ENCODE peak calls at places on chromosomes 3 and 15, in ten cellular contexts. Y is GM23338, G is ascending aorta, B is body of pancreas, H is psoas muscle, E is OCI-LY7, I is brain microvascular endothelial cell, V is cardiac muscle cell, Z is transverse colon, A is fibroblast of lung. O is an unnamed sample.

GRCh38 chr3:87320748-87321634 is 44.6 kb upstream of the POU1F1 start:
- DNase-seq in I (no peak), B (no peak), V (no peak), H (no peak), A (no peak), G (no peak), Z (no peak), Y (no peak), E (no peak), O (no peak)

GRCh38 chr3:50321844-50322385 is 630 bp downstream of the HYAL2 start:
- DNase-seq in I (no peak), G (no peak), B (no peak), V (no peak), Z (no peak), Y (no peak), E (no peak), A (no peak), H (no peak), O (no peak)

GRCh38 chr15:82918607-82919230 is 33.8 kb downstream of the HOMER2 start:
- DNase-seq in H (no peak), B (no peak), V (no peak), E (no peak), A (no peak), G (peak), Y (no peak), I (no peak), Z (no peak), O (no peak)

GRCh38 chr3:42369304-42369703 is 41.1 kb downstream of the LYZL4 start:
- DNase-seq in B (peak), E (no peak), Z (peak), H (no peak), Y (peak), I (peak), V (no peak), G (peak), A (no peak), O (no peak)

GRCh38 chr15:55917881-55918296 is 75.5 kb downstream of the NEDD4 start:
- DNase-seq in B (peak), Z (peak), G (no peak), Y (peak), H (no peak), V (peak), E (peak), I (peak), A (peak), O (peak)

GRCh38 chr15:60009124-60009523 is 5.0 kb downstream of the FOXB1 start:
- DNase-seq in V (no peak), Z (no peak), G (no peak), Y (peak), H (no peak), E (no peak), B (no peak), I (no peak), A (no peak), O (no peak)

GRCh38 chr3:28745436-28745835 is 396.8 kb upstream of the AZI2 start:
- DNase-seq in H (no peak), Y (no peak), G (no peak), V (peak), B (no peak), I (no peak), E (no peak), Z (no peak), A (peak), O (no peak)

GRCh38 chr3:56314842-56315241 is 153.4 kb downstream of the ERC2 start:
- DNase-seq in V (peak), B (no peak), Y (peak), H (no peak), G (no peak), Z (no peak), I (peak), E (no peak), A (peak), O (no peak)

GRCh38 chr3:143850877-143851276 is 2.6 kb upstream of the SLC9A9 start:
- DNase-seq in Z (no peak), G (no peak), Y (no peak), H (no peak), B (no peak), I (no peak), V (peak), A (peak), E (no peak), O (no peak)

GRCh38 chr3:73056365-73057150 is 4.9 kb upstream of the EBLN2 start:
- DNase-seq in B (no peak), V (peak), H (no peak), E (peak), Y (peak), I (no peak), G (no peak), A (no peak), Z (no peak), O (no peak)

GRCh38 chr3:3705090-3705775 is 94.0 kb upstream of the LRRN1 start:
- DNase-seq in Z (no peak), H (no peak), B (no peak), A (peak), E (no peak), V (no peak), G (no peak), Y (peak), I (no peak), O (no peak)

DNA sequence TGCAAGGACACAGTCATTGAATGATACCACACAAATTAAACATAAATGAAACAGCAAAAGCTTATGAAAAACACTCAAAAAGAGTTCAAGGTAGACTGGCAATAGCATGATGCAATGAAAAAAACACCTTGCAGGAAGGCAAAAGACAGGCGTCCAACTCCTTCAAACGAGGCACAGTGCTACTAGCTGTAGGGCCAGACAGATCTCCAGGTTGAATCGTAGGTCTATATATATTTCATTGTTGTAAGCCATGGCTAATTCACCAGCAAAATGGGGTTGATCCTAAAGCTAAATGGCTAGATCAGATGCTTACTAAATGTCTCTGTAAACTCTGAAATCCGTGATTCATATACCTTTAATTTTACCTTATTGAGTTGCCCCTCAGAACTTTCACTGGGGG is 94.2 kb downstream of the THRB start:
- DNase-seq in Z (no peak), A (no peak), G (no peak), H (no peak), Y (no peak), E (no peak), V (no peak), I (no peak), B (no peak), O (no peak)
- H3K27ac ChIP-seq in Z (peak), A (no peak), G (peak), H (peak), Y (no peak), E (no peak), V (no peak), I (no peak), B (peak), O (no peak)

DNA sequence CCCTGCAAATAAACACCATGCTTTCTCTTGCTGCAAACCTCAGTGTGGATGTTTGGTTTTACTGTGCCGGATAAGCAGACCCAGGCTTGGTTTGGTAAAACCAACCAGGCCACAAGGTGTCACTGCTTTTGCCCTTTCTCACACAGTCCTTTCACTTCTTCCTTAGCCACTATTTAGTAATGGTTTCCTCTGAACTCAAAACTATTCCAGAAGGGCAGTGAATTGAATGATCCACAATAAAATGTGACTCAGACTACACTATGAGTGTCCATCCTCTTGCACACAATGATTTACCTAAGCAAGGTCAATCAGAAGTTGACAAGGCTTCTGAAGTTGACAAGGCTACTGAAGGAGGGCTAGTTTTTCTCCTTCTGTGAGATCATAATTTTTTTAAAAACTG is 552.4 kb upstream of the CCDC54 start:
- DNase-seq in V (peak), G (no peak), Z (no peak), E (peak), A (peak), B (peak), I (peak), H (no peak), Y (peak), O (no peak)
- TF ChIP-seq CTCF in V (peak), G (no peak), Z (no peak), E (peak), A (peak), B (peak), I (peak), H (peak), Y (peak), O (peak)

GRCh38 chr3:182979103-182979697 is 1.1 kb downstream of the DCUN1D1 start:
- DNase-seq in Y (no peak), V (peak), E (peak), G (no peak), A (no peak), H (no peak), I (no peak), B (no peak), Z (no peak), O (no peak)

GRCh38 chr3:182980204-182981037 is at the start of gene DCUN1D1:
- DNase-seq in A (peak), E (peak), V (peak), I (peak), H (peak), G (peak), Y (peak), B (peak), Z (peak), O (peak)

GRCh38 chr3:182981038-182981380 is 671 bp upstream of the DCUN1D1 start:
- DNase-seq in Z (no peak), I (no peak), A (no peak), H (peak), B (peak), V (no peak), G (no peak), Y (no peak), E (no peak), O (no peak)

GRCh38 chr3:182979719-182980191 is 583 bp downstream of the DCUN1D1 start:
- DNase-seq in E (peak), B (peak), G (no peak), Y (peak), V (peak), A (peak), H (no peak), I (no peak), Z (peak), O (peak)

GRCh38 chr3:182978387-182978786 is 2.0 kb downstream of the DCUN1D1 start:
- DNase-seq in V (no peak), Z (no peak), I (no peak), A (no peak), G (no peak), H (no peak), E (no peak), Y (no peak), B (no peak), O (no peak)
- H3K4me3 ChIP-seq in V (peak), Z (no peak), I (no peak), A (no peak), G (peak), H (peak), E (peak), Y (peak), B (no peak), O (no peak)

GRCh38 chr3:186532641-186533072 is 11.5 kb downstream of the CRYGS start:
- DNase-seq in A (no peak), G (no peak), H (no peak), Z (no peak), Y (no peak), V (no peak), E (peak), I (no peak), B (no peak), O (no peak)
- H3K27ac ChIP-seq in A (no peak), G (no peak), H (no peak), Z (no peak), Y (no peak), V (no peak), E (peak), I (no peak), B (peak), O (no peak)

DNA sequence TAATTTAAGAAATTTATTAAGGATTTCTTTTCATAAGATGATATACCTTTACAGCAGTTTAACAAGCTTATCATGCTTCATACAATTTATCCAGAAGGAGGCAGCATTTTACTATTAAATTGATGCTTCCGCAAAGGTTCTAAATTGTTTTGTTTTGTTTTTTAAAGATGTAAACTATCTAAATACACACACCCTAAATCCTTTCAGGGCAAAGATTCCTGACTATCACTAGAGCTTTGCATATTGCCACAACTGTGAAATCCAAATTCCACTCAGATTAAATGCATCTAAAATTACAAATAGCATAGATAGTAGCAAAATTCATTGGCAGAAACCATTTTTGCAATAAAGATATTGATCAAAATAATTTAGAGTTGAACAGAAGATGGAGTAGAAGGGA is 44.5 kb upstream of the CCNL1 start:
- DNase-seq in Y (peak), I (no peak), H (no peak), A (peak), G (no peak), B (no peak), V (peak), E (no peak), Z (no peak), O (no peak)
- TF ChIP-seq CTCF in Y (peak), I (peak), H (peak), A (peak), G (no peak), B (peak), V (peak), E (peak), Z (peak), O (no peak)

GRCh38 chr15:90553248-90553745 is 23.6 kb downstream of the CRTC3 start:
- DNase-seq in H (no peak), Z (no peak), G (peak), Y (no peak), E (no peak), A (peak), V (peak), I (peak), B (no peak), O (no peak)
- H3K4me3 ChIP-seq in H (peak), Z (no peak), G (peak), Y (no peak), E (no peak), A (no peak), V (no peak), I (no peak), B (no peak), O (no peak)

DNA sequence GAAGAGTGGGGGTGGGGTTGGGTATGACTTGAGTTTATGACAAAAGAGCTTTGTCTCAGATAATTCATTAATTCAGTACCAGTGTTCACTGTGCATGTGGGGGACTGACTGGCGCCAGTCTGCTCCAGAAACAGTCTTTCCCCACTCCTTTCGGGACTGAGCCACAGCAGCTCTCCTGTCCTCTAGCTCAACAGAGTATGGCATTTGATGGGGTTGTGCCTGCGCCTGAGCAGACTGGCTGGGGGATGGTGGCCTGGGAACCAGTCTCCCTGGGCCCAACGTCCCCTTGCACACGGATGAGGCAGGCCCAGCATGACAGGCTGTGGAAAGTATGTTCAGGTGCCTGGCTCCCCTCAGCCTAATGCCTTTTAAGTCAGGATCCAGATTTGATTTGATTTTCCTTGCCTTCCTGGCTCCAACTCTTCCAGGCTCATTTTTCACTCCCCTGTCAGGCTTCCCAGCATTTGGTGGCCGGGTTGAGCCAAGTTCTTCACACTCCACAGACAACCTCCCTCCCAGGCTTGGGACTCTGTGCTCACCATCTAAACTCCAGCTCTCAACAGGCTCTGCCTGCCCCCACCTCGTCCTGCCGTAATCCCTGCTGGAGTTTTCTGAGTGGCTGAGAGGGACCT is 105.0 kb downstream of the MYLK start:
- DNase-seq in Z (no peak), E (no peak), Y (no peak), B (peak), H (no peak), I (no peak), G (peak), A (peak), V (no peak), O (peak)
- H3K27ac ChIP-seq in Z (peak), E (no peak), Y (no peak), B (peak), H (no peak), I (no peak), G (peak), A (no peak), V (no peak), O (no peak)

O was measured in WERI-Rb-1.